ENCODE peak calls at places on chromosomes 2 and 18, in six cellular contexts. One of them, this sample, is unnamed.

GRCh38 chr2:128835342-128835855 is 516.7 kb upstream of the HS6ST1 start:
- DNase-seq in RWPE1: no peak
- DNase-seq in ascending aorta: no peak
- DNase-seq in AG04450: no peak
- DNase-seq in tibial artery: no peak
- DNase-seq in heart left ventricle: no peak
- DNase-seq in this sample: no peak

GRCh38 chr18:12929477-12930083 is 18.2 kb upstream of the SEH1L start:
- DNase-seq in RWPE1: no peak
- DNase-seq in ascending aorta: no peak
- DNase-seq in AG04450: no peak
- DNase-seq in tibial artery: no peak
- DNase-seq in heart left ventricle: no peak
- DNase-seq in this sample: no peak

GRCh38 chr2:42464631-42465030 is 29.2 kb downstream of the KCNG3 start:
- DNase-seq in RWPE1: no peak
- DNase-seq in ascending aorta: no peak
- DNase-seq in AG04450: no peak
- DNase-seq in tibial artery: no peak
- DNase-seq in heart left ventricle: no peak
- DNase-seq in this sample: no peak

GRCh38 chr2:217993055-217993645 is 9.6 kb downstream of the TNS1 start:
- DNase-seq in RWPE1: no peak
- DNase-seq in ascending aorta: no peak
- DNase-seq in AG04450: peak
- DNase-seq in tibial artery: peak
- DNase-seq in heart left ventricle: no peak
- DNase-seq in this sample: no peak

GRCh38 chr2:207791579-207792243 is 22.0 kb upstream of the FZD5 start:
- DNase-seq in RWPE1: peak
- DNase-seq in ascending aorta: no peak
- DNase-seq in AG04450: no peak
- DNase-seq in tibial artery: no peak
- DNase-seq in heart left ventricle: no peak
- DNase-seq in this sample: no peak

GRCh38 chr2:170145675-170146432 is 32.1 kb upstream of the MYO3B start:
- DNase-seq in RWPE1: no peak
- DNase-seq in ascending aorta: no peak
- DNase-seq in AG04450: no peak
- DNase-seq in tibial artery: no peak
- DNase-seq in heart left ventricle: no peak
- DNase-seq in this sample: no peak

GRCh38 chr2:196939381-196939780 is 12.9 kb upstream of the PGAP1 start:
- DNase-seq in RWPE1: peak
- DNase-seq in ascending aorta: no peak
- DNase-seq in AG04450: no peak
- DNase-seq in tibial artery: no peak
- DNase-seq in heart left ventricle: no peak
- DNase-seq in this sample: no peak

GRCh38 chr2:18345848-18346247 is 214.6 kb downstream of the RDH14 start:
- DNase-seq in RWPE1: no peak
- DNase-seq in ascending aorta: no peak
- DNase-seq in AG04450: peak
- DNase-seq in tibial artery: no peak
- DNase-seq in heart left ventricle: peak
- DNase-seq in this sample: no peak

GRCh38 chr18:43789234-43790000 is 512.1 kb upstream of the SYT4 start:
- DNase-seq in RWPE1: no peak
- DNase-seq in ascending aorta: no peak
- DNase-seq in AG04450: no peak
- DNase-seq in tibial artery: no peak
- DNase-seq in heart left ventricle: no peak
- DNase-seq in this sample: no peak
- TF ChIP-seq CTCF in RWPE1: no peak
- TF ChIP-seq CTCF in ascending aorta: no peak
- TF ChIP-seq CTCF in AG04450: peak
- TF ChIP-seq CTCF in tibial artery: peak
- TF ChIP-seq CTCF in heart left ventricle: peak
- TF ChIP-seq CTCF in this sample: no peak

GRCh38 chr2:40285391-40285790 is 166.5 kb downstream of the SLC8A1 start:
- DNase-seq in RWPE1: no peak
- DNase-seq in ascending aorta: no peak
- DNase-seq in AG04450: no peak
- DNase-seq in tibial artery: no peak
- DNase-seq in heart left ventricle: no peak
- DNase-seq in this sample: no peak

GRCh38 chr2:40283111-40283909 is 168.6 kb downstream of the SLC8A1 start:
- DNase-seq in RWPE1: no peak
- DNase-seq in ascending aorta: no peak
- DNase-seq in AG04450: no peak
- DNase-seq in tibial artery: no peak
- DNase-seq in heart left ventricle: no peak
- DNase-seq in this sample: no peak

GRCh38 chr2:40286721-40287120 is 165.2 kb downstream of the SLC8A1 start:
- DNase-seq in RWPE1: no peak
- DNase-seq in ascending aorta: no peak
- DNase-seq in AG04450: no peak
- DNase-seq in tibial artery: no peak
- DNase-seq in heart left ventricle: no peak
- DNase-seq in this sample: no peak

GRCh38 chr2:40282428-40282827 is 169.5 kb downstream of the SLC8A1 start:
- DNase-seq in RWPE1: no peak
- DNase-seq in ascending aorta: no peak
- DNase-seq in AG04450: no peak
- DNase-seq in tibial artery: no peak
- DNase-seq in heart left ventricle: no peak
- DNase-seq in this sample: no peak

DNA sequence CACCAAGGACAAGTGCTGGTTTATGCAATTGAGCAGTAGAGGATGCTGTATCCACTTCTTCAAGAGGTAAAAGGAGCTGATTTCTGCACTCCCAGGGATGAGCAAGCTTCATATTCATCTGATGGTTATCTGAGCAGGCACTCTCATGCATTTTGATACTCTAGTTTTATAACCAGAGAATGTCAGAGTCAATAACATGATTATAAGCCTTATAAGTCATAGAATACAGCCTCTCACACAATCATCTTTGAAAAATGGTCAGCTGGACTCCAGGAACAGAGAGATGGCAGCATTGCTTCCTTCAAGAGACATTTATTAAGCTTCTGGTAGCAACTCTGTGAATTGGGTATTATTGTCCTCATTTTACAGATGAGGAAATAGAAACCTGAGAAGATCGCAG is 167.1 kb downstream of the SLC8A1 start:
- DNase-seq in RWPE1: no peak
- DNase-seq in ascending aorta: no peak
- DNase-seq in AG04450: no peak
- DNase-seq in tibial artery: no peak
- DNase-seq in heart left ventricle: no peak
- DNase-seq in this sample: no peak
- TF ChIP-seq CTCF in RWPE1: no peak
- TF ChIP-seq CTCF in ascending aorta: no peak
- TF ChIP-seq CTCF in AG04450: no peak
- TF ChIP-seq CTCF in tibial artery: peak
- TF ChIP-seq CTCF in heart left ventricle: peak
- TF ChIP-seq CTCF in this sample: no peak

DNA sequence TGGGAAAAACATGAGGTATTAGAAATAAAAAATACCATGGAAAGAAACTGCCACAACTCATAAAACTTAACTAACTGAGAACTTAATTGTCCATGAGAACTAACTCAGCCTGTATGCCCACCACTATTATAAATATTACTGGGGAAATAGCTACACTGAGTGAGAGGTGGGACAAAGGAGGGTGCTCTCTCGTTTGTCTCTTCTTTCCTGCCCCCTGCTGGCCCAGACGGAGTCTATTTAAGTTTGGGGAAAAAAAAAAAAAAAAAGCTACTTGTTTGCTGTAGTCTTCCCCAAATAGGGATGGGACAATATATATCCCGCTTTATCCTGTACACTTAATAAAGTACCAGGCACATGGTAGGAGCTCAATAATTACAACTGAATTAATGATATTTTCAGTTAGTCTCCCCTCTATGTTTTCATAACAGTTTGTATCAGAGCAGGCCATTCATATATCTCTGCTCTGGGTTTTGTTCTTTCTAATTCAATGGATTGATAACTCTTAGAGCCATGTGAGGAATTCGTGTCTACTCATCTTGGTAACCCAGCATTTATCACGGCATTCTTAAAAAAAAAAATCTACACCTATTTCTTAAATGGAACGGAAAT is 647.7 kb upstream of the PKDCC start:
- DNase-seq in RWPE1: no peak
- DNase-seq in ascending aorta: no peak
- DNase-seq in AG04450: no peak
- DNase-seq in tibial artery: no peak
- DNase-seq in heart left ventricle: no peak
- DNase-seq in this sample: no peak
- TF ChIP-seq CTCF in RWPE1: no peak
- TF ChIP-seq CTCF in ascending aorta: no peak
- TF ChIP-seq CTCF in AG04450: peak
- TF ChIP-seq CTCF in tibial artery: no peak
- TF ChIP-seq CTCF in heart left ventricle: no peak
- TF ChIP-seq CTCF in this sample: no peak

DNA sequence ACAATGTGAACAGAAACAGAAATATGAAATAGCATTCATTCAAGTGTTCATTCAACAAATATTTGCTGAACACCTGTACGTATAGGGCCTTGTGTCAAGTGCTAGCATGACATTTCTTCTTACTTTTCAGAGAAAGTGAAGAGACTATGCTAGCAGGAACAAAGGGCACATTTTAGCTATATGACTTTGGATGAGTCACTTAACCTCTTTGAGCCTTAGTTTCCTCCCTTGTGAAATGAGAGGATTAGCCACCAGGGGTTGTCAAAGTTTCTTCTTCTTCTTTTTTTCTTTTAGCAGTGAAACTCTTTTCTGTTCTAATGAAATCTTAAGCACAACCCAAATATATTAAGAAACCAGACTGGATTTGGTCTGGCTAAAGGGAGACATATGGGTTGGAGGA is 53.1 kb downstream of the FIGN start:
- DNase-seq in RWPE1: peak
- DNase-seq in ascending aorta: no peak
- DNase-seq in AG04450: no peak
- DNase-seq in tibial artery: no peak
- DNase-seq in heart left ventricle: no peak
- DNase-seq in this sample: no peak
- TF ChIP-seq CTCF in RWPE1: no peak
- TF ChIP-seq CTCF in ascending aorta: no peak
- TF ChIP-seq CTCF in AG04450: peak
- TF ChIP-seq CTCF in tibial artery: peak
- TF ChIP-seq CTCF in heart left ventricle: no peak
- TF ChIP-seq CTCF in this sample: no peak

DNA sequence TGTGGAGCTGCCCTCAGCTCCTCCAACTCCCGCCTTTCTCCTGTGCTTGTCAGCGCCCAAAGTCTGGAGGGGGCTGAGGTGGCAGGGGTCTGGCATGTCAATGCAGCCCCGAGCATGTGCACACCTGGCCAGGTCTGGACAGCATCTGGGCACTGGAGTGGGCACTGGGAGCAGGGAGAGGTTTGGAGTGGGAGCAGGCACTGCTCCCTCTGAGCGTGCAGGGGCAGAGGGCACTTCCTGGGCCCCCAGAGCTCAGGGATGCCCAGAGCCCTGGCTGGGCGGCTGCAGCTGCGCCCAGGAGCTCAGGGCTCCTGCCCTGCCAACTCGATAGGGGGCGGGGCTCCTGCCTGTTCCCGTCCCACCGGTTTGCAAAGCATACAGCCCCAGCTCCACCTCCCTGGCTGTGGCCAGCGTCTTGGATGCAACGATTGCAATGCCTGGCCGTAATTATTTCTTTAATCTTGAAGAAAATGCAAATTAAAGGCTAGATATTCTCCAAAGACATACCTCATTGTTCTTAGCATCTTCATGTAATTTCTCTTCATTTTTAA is 57.4 kb upstream of the LDAH start:
- DNase-seq in RWPE1: no peak
- DNase-seq in ascending aorta: no peak
- DNase-seq in AG04450: no peak
- DNase-seq in tibial artery: no peak
- DNase-seq in heart left ventricle: no peak
- DNase-seq in this sample: no peak
- TF ChIP-seq CTCF in RWPE1: no peak
- TF ChIP-seq CTCF in ascending aorta: no peak
- TF ChIP-seq CTCF in AG04450: no peak
- TF ChIP-seq CTCF in tibial artery: no peak
- TF ChIP-seq CTCF in heart left ventricle: no peak
- TF ChIP-seq CTCF in this sample: no peak

This sample was measured in CD14-positive monocyte.